ENCODE peak calls at places on chromosome 17, in eight cellular contexts. K is mucosa of descending colon, X is neural progenitor cell, W is cardiac muscle cell, D is astrocyte of the spinal cord, R is fibroblast of mammary gland, B is DND-41, H is stomach. G is an unnamed sample.

GRCh38 chr17:43545383-43545632 is 832 bp downstream of the ETV4 start:
- DNase-seq in K (no peak), X (no peak), W (peak), D (no peak), R (no peak), B (peak), H (peak), G (no peak)

GRCh38 chr17:10380631-10381408 is 8.0 kb upstream of the MYH13 start:
- DNase-seq in K (no peak), X (no peak), W (no peak), D (peak), R (peak), B (no peak), H (no peak), G (no peak)

GRCh38 chr17:7834554-7834890 is 505 bp downstream of the KDM6B start:
- DNase-seq in K (peak), X (no peak), W (no peak), D (peak), R (no peak), B (no peak), H (peak), G (no peak)

GRCh38 chr17:4386406-4386805 is 19.9 kb upstream of the UBE2G1 start:
- DNase-seq in K (no peak), X (no peak), W (no peak), D (no peak), R (no peak), B (no peak), H (no peak), G (no peak)

GRCh38 chr17:51260960-51261958 is 913 bp downstream of the UTP18 start:
- DNase-seq in K (peak), X (peak), W (peak), D (no peak), R (no peak), B (peak), H (peak), G (no peak)

GRCh38 chr17:2137342-2138098 is 82.6 kb downstream of the HIC1 start:
- DNase-seq in K (no peak), X (peak), W (no peak), D (peak), R (peak), B (no peak), H (no peak), G (no peak)

GRCh38 chr17:63824362-63824761 is 2.9 kb upstream of the PSMC5 start:
- DNase-seq in K (no peak), X (no peak), W (no peak), D (no peak), R (no peak), B (no peak), H (no peak), G (no peak)

GRCh38 chr17:16935786-16936185 is 36.1 kb downstream of the TNFRSF13B start:
- DNase-seq in K (no peak), X (no peak), W (no peak), D (no peak), R (no peak), B (no peak), H (no peak), G (no peak)

GRCh38 chr17:50421308-50422031 is 4.5 kb upstream of the ACSF2 start:
- DNase-seq in K (no peak), X (no peak), W (no peak), D (peak), R (no peak), B (peak), H (no peak), G (no peak)

GRCh38 chr17:51032850-51033249 is 87.8 kb downstream of the SPAG9 start:
- DNase-seq in K (no peak), X (no peak), W (no peak), D (no peak), R (no peak), B (no peak), H (no peak), G (no peak)

GRCh38 chr17:31067699-31068184 is 27.0 kb upstream of the NF1 start:
- DNase-seq in K (no peak), X (no peak), W (peak), D (peak), R (peak), B (no peak), H (no peak), G (peak)

GRCh38 chr17:2085648-2085949 is 30.7 kb downstream of the HIC1 start:
- DNase-seq in K (peak), X (no peak), W (no peak), D (peak), R (peak), B (no peak), H (no peak), G (no peak)

GRCh38 chr17:57948555-57949420 is 6.4 kb downstream of the CUEDC1 start:
- DNase-seq in K (peak), X (no peak), W (no peak), D (peak), R (peak), B (no peak), H (no peak), G (peak)

GRCh38 chr17:6355196-6355595 is 79.7 kb downstream of the AIPL1 start:
- DNase-seq in K (no peak), X (no peak), W (no peak), D (no peak), R (no peak), B (no peak), H (no peak), G (no peak)

GRCh38 chr17:52106638-52107261 is 51.8 kb downstream of the CA10 start:
- DNase-seq in K (peak), X (peak), W (peak), D (peak), R (peak), B (peak), H (peak), G (no peak)

GRCh38 chr17:58300336-58300735 is 19.6 kb upstream of the MPO start:
- DNase-seq in K (no peak), X (no peak), W (no peak), D (no peak), R (no peak), B (peak), H (peak), G (no peak)

GRCh38 chr17:37826497-37827115 is 81.7 kb upstream of the HNF1B start:
- DNase-seq in K (no peak), X (no peak), W (no peak), D (no peak), R (no peak), B (no peak), H (no peak), G (no peak)

GRCh38 chr17:1211287-1211686 is 31.5 kb upstream of the ABR start:
- DNase-seq in K (no peak), X (no peak), W (no peak), D (no peak), R (no peak), B (no peak), H (no peak), G (no peak)

GRCh38 chr17:30415491-30415890 is 36.8 kb downstream of the CPD start:
- DNase-seq in K (no peak), X (no peak), W (no peak), D (no peak), R (peak), B (no peak), H (no peak), G (no peak)

GRCh38 chr17:39598635-39599005 is 9.1 kb downstream of the NEUROD2 start:
- DNase-seq in K (no peak), X (no peak), W (no peak), D (no peak), R (no peak), B (no peak), H (no peak), G (no peak)

GRCh38 chr17:39599006-39599664 is 8.6 kb downstream of the NEUROD2 start:
- DNase-seq in K (no peak), X (peak), W (no peak), D (no peak), R (no peak), B (no peak), H (no peak), G (no peak)

GRCh38 chr17:39596543-39597267 is 11.0 kb downstream of the NEUROD2 start:
- DNase-seq in K (no peak), X (no peak), W (no peak), D (no peak), R (no peak), B (no peak), H (no peak), G (no peak)

GRCh38 chr17:39597372-39598046 is 10.2 kb downstream of the NEUROD2 start:
- DNase-seq in K (no peak), X (no peak), W (no peak), D (no peak), R (no peak), B (no peak), H (no peak), G (no peak)

DNA sequence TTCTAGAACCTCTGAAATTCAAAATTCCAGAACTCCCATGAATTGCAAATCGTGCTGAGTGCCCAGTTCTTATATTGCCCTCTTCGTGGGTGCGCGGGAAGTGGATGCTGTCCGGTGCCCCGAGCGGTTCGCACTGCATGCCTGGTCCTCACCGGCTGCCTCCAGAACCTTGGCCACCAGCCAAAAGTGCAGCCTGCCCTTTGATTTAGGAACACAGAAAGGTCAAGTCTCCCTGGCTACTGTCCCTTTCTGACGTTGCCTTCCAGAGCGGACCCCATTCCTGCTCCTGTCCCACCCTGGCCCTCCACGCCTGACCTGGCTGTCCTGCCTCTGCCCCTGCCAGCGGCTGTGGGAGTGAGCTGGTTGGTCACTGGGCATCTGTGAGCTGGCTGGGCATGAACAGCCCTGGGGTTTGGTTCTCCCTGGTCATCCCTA is 9.7 kb downstream of the NEUROD2 start:
- DNase-seq in K (no peak), X (no peak), W (no peak), D (no peak), R (no peak), B (no peak), H (peak), G (no peak)
- H3K4me3 ChIP-seq in K (no peak), X (no peak), W (no peak), D (no peak), R (no peak), B (no peak), H (no peak), G (no peak)

DNA sequence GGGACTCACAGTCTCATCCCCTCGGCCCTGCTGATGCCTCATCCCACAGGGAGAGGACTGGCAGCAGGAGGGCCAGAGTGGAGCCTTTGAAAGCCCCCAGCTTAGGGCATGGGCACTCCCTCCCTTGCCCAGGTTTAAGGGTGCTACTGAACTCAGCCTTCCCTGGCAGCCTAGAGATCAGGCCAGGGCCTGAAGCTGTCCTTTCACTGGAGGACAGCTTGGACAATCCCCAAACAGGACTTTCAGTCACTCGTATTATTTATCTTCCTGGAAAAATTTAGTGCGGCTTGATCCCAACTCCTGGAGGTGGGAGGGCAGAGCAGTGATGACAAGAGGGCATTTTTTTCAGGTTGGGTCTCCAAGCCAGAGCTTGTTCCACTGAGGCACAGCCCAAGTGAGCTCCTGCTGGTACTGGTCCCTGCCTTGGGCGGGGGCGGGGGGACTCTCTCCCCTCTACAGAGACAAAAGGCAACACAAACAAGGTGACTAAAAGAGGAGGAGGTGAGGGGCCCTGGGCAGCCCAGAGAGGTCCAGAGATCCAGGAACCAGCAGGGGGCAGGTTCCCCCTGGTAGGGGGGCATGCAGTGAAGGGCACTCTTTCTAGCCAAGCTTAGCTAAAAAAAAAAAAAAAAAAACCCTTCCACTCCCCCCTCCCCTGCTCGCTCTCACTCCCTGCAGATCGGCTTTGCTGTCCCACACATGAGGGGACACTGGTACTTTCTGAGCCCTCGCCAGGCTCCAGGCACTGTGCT is 1.7 kb downstream of the ZNF385C start:
- DNase-seq in K (no peak), X (no peak), W (no peak), D (no peak), R (no peak), B (no peak), H (no peak), G (no peak)
- TF ChIP-seq CTCF in K (no peak), X (no peak), W (no peak), D (no peak), R (no peak), B (no peak), H (no peak), G (no peak)

DNA sequence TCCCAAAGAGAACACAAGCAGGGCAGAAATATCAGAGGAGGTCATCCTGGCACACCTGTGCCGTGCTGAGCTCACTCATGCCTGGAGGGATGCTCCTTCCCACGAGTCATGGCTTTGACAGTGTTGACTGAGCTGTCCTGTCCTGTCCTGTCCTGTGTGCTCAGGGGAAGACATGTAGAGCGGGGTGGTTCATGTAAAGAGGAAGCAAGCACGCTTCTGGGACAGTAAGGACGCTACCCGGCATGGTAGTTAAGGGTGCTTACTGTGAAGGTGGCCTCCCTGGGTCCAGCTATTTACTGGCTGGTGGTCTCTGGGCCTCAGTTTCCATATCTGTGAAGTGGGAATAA is 394 bp downstream of the LGALS9 start:
- DNase-seq in K (no peak), X (no peak), W (no peak), D (no peak), R (no peak), B (peak), H (no peak), G (no peak)
- H3K4me3 ChIP-seq in K (peak), X (no peak), W (no peak), D (no peak), R (no peak), B (peak), H (peak), G (no peak)

GRCh38 chr17:42025191-42025579 is 5.3 kb downstream of the NKIRAS2 start:
- DNase-seq in K (no peak), X (no peak), W (no peak), D (no peak), R (no peak), B (no peak), H (no peak), G (no peak)

GRCh38 chr17:42027540-42027889 is 7.6 kb downstream of the NKIRAS2 start:
- DNase-seq in K (no peak), X (no peak), W (no peak), D (no peak), R (no peak), B (no peak), H (no peak), G (no peak)

GRCh38 chr17:42028791-42029127 is 8.9 kb downstream of the NKIRAS2 start:
- DNase-seq in K (no peak), X (no peak), W (no peak), D (no peak), R (no peak), B (no peak), H (no peak), G (no peak)

GRCh38 chr17:42026821-42027539 is 7.1 kb downstream of the NKIRAS2 start:
- DNase-seq in K (no peak), X (peak), W (no peak), D (no peak), R (no peak), B (no peak), H (no peak), G (no peak)

GRCh38 chr17:42027961-42028790 is 8.3 kb downstream of the NKIRAS2 start:
- DNase-seq in K (no peak), X (peak), W (peak), D (no peak), R (no peak), B (no peak), H (peak), G (no peak)
- TF ChIP-seq CTCF in K (no peak), X (peak), W (peak), D (peak), R (peak), B (peak), H (peak), G (peak)

GRCh38 chr17:81148571-81148970 is 16.7 kb upstream of the PVALEF start:
- DNase-seq in K (no peak), X (no peak), W (no peak), D (no peak), R (no peak), B (no peak), H (no peak), G (no peak)
- H3K4me3 ChIP-seq in K (no peak), X (no peak), W (no peak), D (no peak), R (no peak), B (no peak), H (no peak), G (no peak)

GRCh38 chr17:40122466-40122943 is 734 bp downstream of the MSL1 start:
- DNase-seq in K (peak), X (peak), W (peak), D (no peak), R (no peak), B (peak), H (no peak), G (no peak)
- TF ChIP-seq CTCF in K (no peak), X (peak), W (no peak), D (peak), R (no peak), B (peak), H (peak), G (no peak)